ENCODE peak calls at places on chromosomes 13 and 19, in nine cellular contexts. X, K, L, E, O, A, Y, V and F are unnamed samples. For H3K27me3, the result is how much of the 10 kb centered on the place peaks cover.

GRCh38 chr19:54415208-54415900 is at the start of gene TTYH1:
- DNase-seq in X (no peak), K (no peak), L (no peak), E (no peak), O (peak), A (no peak), Y (no peak), V (no peak), F (no peak)

GRCh38 chr13:41864658-41865057 is 96.3 kb downstream of the VWA8 start:
- DNase-seq in X (no peak), K (peak), L (no peak), E (peak), O (no peak), A (no peak), Y (no peak), V (no peak), F (no peak)

GRCh38 chr13:99256709-99257108 is 1.5 kb downstream of the GPR18 start:
- DNase-seq in X (peak), K (peak), L (no peak), E (peak), O (no peak), A (no peak), Y (no peak), V (no peak), F (no peak)

GRCh38 chr13:111304041-111304544 is 16.3 kb upstream of the TEX29 start:
- DNase-seq in X (no peak), K (no peak), L (no peak), E (no peak), O (no peak), A (no peak), Y (no peak), V (no peak), F (no peak)

GRCh38 chr19:6723738-6724137 is 3.3 kb upstream of the C3 start:
- DNase-seq in X (no peak), K (peak), L (no peak), E (no peak), O (no peak), A (peak), Y (no peak), V (no peak), F (no peak)

GRCh38 chr19:58038688-58039204 is 4.9 kb downstream of the ZSCAN1 start:
- DNase-seq in X (no peak), K (no peak), L (no peak), E (peak), O (no peak), A (no peak), Y (no peak), V (no peak), F (no peak)

GRCh38 chr13:31945202-31945978 is 86.2 kb upstream of the FRY start:
- DNase-seq in X (peak), K (peak), L (peak), E (peak), O (no peak), A (peak), Y (peak), V (peak), F (peak)

GRCh38 chr19:45177817-45178261 is at the start of gene TRAPPC6A:
- DNase-seq in X (peak), K (peak), L (no peak), E (peak), O (no peak), A (no peak), Y (no peak), V (no peak), F (no peak)

GRCh38 chr13:57632276-57633140 is 964 bp downstream of the PCDH17 start:
- DNase-seq in X (no peak), K (no peak), L (no peak), E (no peak), O (no peak), A (peak), Y (peak), V (peak), F (no peak)

GRCh38 chr19:31352296-31352781 is 3.1 kb upstream of the TSHZ3 start:
- DNase-seq in X (no peak), K (no peak), L (no peak), E (no peak), O (no peak), A (no peak), Y (no peak), V (no peak), F (no peak)

GRCh38 chr19:42198676-42199439 is 18.6 kb downstream of the DEDD2 start:
- DNase-seq in X (no peak), K (peak), L (no peak), E (no peak), O (peak), A (no peak), Y (no peak), V (no peak), F (no peak)

GRCh38 chr19:16435999-16436650 is 35.6 kb downstream of the EPS15L1 start:
- DNase-seq in X (no peak), K (no peak), L (no peak), E (no peak), O (no peak), A (no peak), Y (no peak), V (no peak), F (no peak)

GRCh38 chr13:85590231-85590931 is 208.8 kb downstream of the SLITRK6 start:
- DNase-seq in X (no peak), K (no peak), L (no peak), E (no peak), O (no peak), A (no peak), Y (no peak), V (no peak), F (no peak)

GRCh38 chr13:43611631-43612416 is 174.9 kb downstream of the ENOX1 start:
- DNase-seq in X (no peak), K (no peak), L (no peak), E (no peak), O (no peak), A (no peak), Y (no peak), V (no peak), F (no peak)

GRCh38 chr19:5141926-5142724 is 173.2 kb downstream of the KDM4B start:
- DNase-seq in X (no peak), K (no peak), L (no peak), E (no peak), O (peak), A (peak), Y (peak), V (no peak), F (no peak)

GRCh38 chr13:100349594-100349993 is 239.0 kb downstream of the GGACT start:
- DNase-seq in X (no peak), K (no peak), L (no peak), E (no peak), O (no peak), A (no peak), Y (no peak), V (no peak), F (no peak)

GRCh38 chr19:17777840-17778620 is 16.9 kb upstream of the B3GNT3 start:
- DNase-seq in X (peak), K (peak), L (peak), E (peak), O (no peak), A (peak), Y (peak), V (no peak), F (peak)

GRCh38 chr13:66775196-66775595 is 454.9 kb downstream of the PCDH9 start:
- DNase-seq in X (no peak), K (no peak), L (no peak), E (no peak), O (no peak), A (no peak), Y (no peak), V (no peak), F (no peak)

GRCh38 chr13:48783181-48783630 is 129.5 kb downstream of the CYSLTR2 start:
- DNase-seq in X (peak), K (peak), L (peak), E (peak), O (no peak), A (peak), Y (peak), V (peak), F (peak)

GRCh38 chr13:98975822-98976261 is 2.0 kb downstream of the DOCK9 start:
- DNase-seq in X (peak), K (no peak), L (no peak), E (no peak), O (no peak), A (no peak), Y (no peak), V (no peak), F (no peak)

GRCh38 chr13:28181413-28181812 is 43.1 kb downstream of the PAN3 start:
- DNase-seq in X (peak), K (no peak), L (no peak), E (peak), O (no peak), A (no peak), Y (no peak), V (no peak), F (no peak)

GRCh38 chr19:16386619-16387240 is 62.1 kb downstream of the KLF2 start:
- DNase-seq in X (peak), K (peak), L (no peak), E (peak), O (peak), A (peak), Y (no peak), V (no peak), F (no peak)

GRCh38 chr13:99370476-99371272 is 63.5 kb upstream of the GPR183 start:
- DNase-seq in X (no peak), K (no peak), L (peak), E (no peak), O (no peak), A (no peak), Y (no peak), V (no peak), F (no peak)

GRCh38 chr13:99075268-99076191 is 97.7 kb upstream of the DOCK9 start:
- DNase-seq in X (no peak), K (no peak), L (no peak), E (no peak), O (no peak), A (no peak), Y (no peak), V (no peak), F (no peak)

GRCh38 chr13:31119966-31120733 is 41.6 kb downstream of the HSPH1 start:
- DNase-seq in X (no peak), K (no peak), L (no peak), E (no peak), O (no peak), A (no peak), Y (no peak), V (no peak), F (no peak)

GRCh38 chr19:50486823-50487515 is 10.3 kb upstream of the GARIN5A start:
- DNase-seq in X (peak), K (peak), L (no peak), E (peak), O (peak), A (peak), Y (no peak), V (no peak), F (no peak)

GRCh38 chr19:13047374-13047773 is 52.1 kb downstream of the NFIX start:
- DNase-seq in X (no peak), K (no peak), L (no peak), E (no peak), O (no peak), A (no peak), Y (no peak), V (no peak), F (no peak)
- H3K27me3 ChIP-seq in X (half or more), K (under half), L (under half), E (under half), O (under half), A (under half), Y (under half), V (under half), F (under half)

DNA sequence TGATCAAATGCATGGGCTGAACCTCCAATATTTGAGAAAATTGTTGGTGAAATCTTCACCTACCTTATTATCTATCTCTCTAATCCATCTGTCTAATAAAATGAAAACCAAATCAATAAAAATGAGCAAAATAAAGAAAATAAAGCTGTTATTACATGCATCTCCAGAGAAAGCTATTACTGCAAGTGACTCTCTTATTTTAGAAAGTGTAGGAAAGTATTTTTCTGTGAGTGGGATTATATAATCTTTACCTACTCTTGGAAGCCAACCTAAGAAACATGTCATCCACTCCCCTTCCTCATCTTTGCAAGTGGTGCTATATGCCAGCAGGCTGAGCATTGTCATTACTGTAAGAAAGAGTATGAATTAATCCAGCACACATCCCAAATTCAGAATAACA is 191.5 kb upstream of the RFC3 start:
- DNase-seq in X (no peak), K (no peak), L (no peak), E (no peak), O (no peak), A (no peak), Y (no peak), V (no peak), F (no peak)
- H3K27ac ChIP-seq in X (no peak), K (no peak), L (no peak), E (no peak), O (no peak), A (no peak), Y (no peak), V (no peak), F (no peak)

DNA sequence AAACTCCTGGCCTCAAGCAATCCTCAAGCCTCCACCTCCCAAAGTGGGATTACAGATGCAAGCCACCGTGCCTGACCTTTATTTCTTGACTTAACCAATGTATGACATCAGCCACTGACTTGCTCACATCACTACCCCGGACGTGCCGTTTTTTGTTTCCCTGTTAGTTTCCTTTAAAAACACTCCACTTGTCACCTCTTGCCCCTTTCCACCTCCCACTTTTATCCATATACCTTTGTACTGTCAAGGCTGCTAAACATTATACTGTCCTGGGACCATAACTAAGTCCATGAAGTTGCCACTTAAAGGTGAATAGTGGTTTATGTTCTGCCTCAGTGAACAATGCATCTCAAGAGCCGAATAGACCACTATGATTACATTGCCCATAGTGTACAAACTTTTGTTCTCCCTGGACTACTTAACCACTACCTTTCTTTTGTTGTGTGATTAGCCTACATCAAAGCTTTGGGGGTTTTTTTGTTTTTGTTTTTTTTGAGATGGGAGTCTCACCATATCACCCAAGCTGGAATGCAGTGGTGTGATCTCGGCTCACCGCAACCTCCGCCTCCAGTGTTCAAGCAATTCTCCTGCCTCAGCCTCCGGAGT is 2.4 kb upstream of the EPHX3 start:
- DNase-seq in X (no peak), K (no peak), L (no peak), E (no peak), O (no peak), A (no peak), Y (no peak), V (no peak), F (no peak)
- H3K27me3 ChIP-seq in X (under half), K (under half), L (under half), E (under half), O (under half), A (under half), Y (under half), V (under half), F (under half)

GRCh38 chr13:92387245-92387644 is 839.4 kb upstream of the GPC6 start:
- DNase-seq in X (no peak), K (no peak), L (no peak), E (no peak), O (no peak), A (no peak), Y (no peak), V (no peak), F (no peak)

GRCh38 chr13:92390217-92390616 is 836.4 kb upstream of the GPC6 start:
- DNase-seq in X (no peak), K (no peak), L (no peak), E (no peak), O (no peak), A (no peak), Y (no peak), V (no peak), F (no peak)

GRCh38 chr13:92379371-92379770 is 847.2 kb upstream of the GPC6 start:
- DNase-seq in X (no peak), K (peak), L (no peak), E (no peak), O (no peak), A (no peak), Y (no peak), V (no peak), F (no peak)

GRCh38 chr13:92384410-92384809 is 842.2 kb upstream of the GPC6 start:
- DNase-seq in X (no peak), K (no peak), L (no peak), E (no peak), O (no peak), A (no peak), Y (no peak), V (no peak), F (no peak)
- H3K27ac ChIP-seq in X (no peak), K (no peak), L (no peak), E (no peak), O (no peak), A (no peak), Y (no peak), V (no peak), F (no peak)

DNA sequence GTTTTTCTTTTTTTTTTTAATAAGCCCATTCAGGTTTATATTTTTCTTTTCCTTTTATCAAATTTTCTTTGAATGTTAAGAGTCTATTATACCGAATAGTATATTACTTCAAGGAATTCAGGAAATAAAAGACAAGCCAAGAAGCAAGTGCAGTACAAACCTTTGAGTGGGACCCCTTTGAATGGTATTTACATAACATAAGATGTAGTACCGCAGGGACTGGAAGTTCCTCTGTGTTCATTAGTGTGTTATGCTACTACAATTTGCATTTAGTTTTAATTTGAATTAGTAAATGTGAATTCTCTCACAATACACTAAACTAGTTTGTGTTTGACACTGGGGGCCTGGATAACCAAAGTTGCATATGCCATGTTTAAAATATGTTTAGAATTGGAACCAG is 339.5 kb downstream of the DCT start:
- DNase-seq in X (no peak), K (no peak), L (no peak), E (no peak), O (no peak), A (no peak), Y (no peak), V (no peak), F (no peak)
- H3K27me3 ChIP-seq in X (under half), K (under half), L (under half), E (under half), O (under half), A (under half), Y (under half), V (under half), F (under half)

DNA sequence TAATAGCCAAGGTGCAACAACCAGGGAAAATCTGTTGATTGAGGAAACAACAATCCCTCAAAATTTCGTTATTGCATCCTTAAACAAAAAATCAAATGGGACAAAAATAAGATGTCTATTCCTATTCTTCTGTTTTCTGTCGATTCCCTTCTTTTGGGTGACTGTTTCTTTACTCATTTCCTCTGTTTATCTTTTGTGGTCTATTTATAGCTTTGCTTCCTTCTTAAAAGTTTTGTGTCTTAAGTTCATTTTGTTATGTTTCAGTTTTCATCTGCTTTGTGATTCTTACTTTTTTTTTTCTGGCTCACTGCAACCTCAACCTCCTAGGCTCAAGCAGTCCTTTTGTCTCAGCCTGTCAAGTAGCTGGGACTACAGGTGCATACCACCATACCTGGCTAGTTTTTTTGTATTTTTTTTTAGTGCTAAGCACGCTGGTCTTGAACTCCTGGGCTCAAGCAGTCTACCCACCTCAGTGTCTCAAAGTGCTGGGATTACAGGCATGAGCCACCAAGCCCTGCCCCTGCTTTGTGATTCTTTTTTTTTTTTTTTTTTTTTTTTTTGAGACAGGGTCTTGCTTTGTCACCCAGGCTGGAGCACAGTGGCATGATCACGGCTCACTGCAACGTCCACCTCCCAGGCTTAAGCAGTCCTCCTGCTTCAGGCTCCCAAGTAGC is 10.4 kb downstream of the ZNF146 start:
- DNase-seq in X (no peak), K (no peak), L (no peak), E (peak), O (no peak), A (no peak), Y (no peak), V (no peak), F (no peak)
- H3K27ac ChIP-seq in X (no peak), K (no peak), L (no peak), E (peak), O (no peak), A (no peak), Y (no peak), V (no peak), F (no peak)

DNA sequence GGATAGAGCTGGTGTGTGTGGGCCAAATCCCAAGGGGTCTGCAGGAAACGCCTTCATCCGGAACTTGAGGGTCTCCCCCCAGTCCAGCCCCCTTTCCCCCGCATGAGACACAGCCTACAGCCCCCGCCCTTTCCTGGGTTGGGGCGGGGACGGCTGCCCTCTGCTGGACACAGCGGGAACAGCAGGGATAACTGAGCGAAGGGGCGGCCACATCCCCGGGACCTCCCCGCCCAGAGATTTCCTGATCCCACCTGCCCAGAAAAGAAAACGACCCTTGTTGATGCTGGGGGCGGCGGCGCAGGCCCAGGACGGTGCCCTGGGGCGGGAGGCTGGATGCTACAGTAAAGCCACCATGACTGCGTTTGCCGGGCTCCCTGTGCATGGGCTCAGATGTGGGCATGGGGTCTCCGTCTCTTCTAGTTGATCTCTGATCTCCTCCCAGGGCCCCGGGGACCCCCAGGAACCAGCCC is 14.2 kb downstream of the ONECUT3 start:
- DNase-seq in X (peak), K (peak), L (no peak), E (peak), O (peak), A (no peak), Y (peak), V (peak), F (no peak)
- H3K27me3 ChIP-seq in X (half or more), K (half or more), L (under half), E (half or more), O (under half), A (under half), Y (half or more), V (half or more), F (half or more)